ENCODE peak calls at places on chromosomes 6 and 20, in six cellular contexts. J is RPMI7951; N is activated CD4-positive, alpha-beta T cell treated with anti-CD3 and anti-CD28 coated beads, Interleukin-2, amount 50 U/mL, for 24 hours; B is globus pallidus; O is non-pigmented ciliary epithelial cell; V is nucleus accumbens. I is an unnamed sample.

GRCh38 chr6:165439928-165440554 is 130.6 kb upstream of the C6orf118 start:
- DNase-seq in J (peak; percentile 43), V (no peak), O (peak; percentile 28), B (peak; percentile 60), N (no peak), I (peak; percentile 33)

GRCh38 chr6:42123379-42124103 is 18.9 kb downstream of the C6orf132 start:
- DNase-seq in J (no peak), B (no peak), V (no peak), N (no peak), O (no peak), I (no peak)

GRCh38 chr6:30556714-30556963 is 350 bp upstream of the GNL1 start:
- DNase-seq in B (no peak), J (no peak), N (no peak), V (no peak), O (no peak), I (no peak)

GRCh38 chr20:8557711-8558110 is 425.6 kb downstream of the PLCB1 start:
- DNase-seq in N (no peak), J (no peak), V (no peak), O (peak; percentile 8), B (no peak), I (no peak)

GRCh38 chr6:158686791-158687381 is 37.0 kb downstream of the SYTL3 start:
- DNase-seq in O (no peak), J (no peak), N (no peak), V (no peak), B (no peak), I (no peak)

GRCh38 chr20:47318596-47319516 is 37.6 kb downstream of the ZMYND8 start:
- DNase-seq in O (no peak), B (peak; percentile 76), J (peak; percentile 80), V (peak; percentile 69), N (no peak), I (no peak)

GRCh38 chr20:62360854-62361798 is 6.0 kb downstream of the LAMA5 start:
- DNase-seq in N (no peak), V (no peak), J (no peak), B (no peak), O (no peak), I (no peak)

GRCh38 chr6:168318579-168319278 is 848 bp downstream of the DACT2 start:
- DNase-seq in O (no peak), N (no peak), B (no peak), V (no peak), J (no peak), I (no peak)

GRCh38 chr6:32842690-32843089 is 1.2 kb downstream of the PSMB8 start:
- DNase-seq in V (no peak), B (no peak), N (no peak), J (no peak), O (no peak), I (no peak)

GRCh38 chr6:29130644-29131043 is 22.8 kb downstream of the OR2J3 start:
- DNase-seq in N (no peak), J (no peak), B (no peak), V (no peak), O (no peak), I (no peak)

GRCh38 chr6:43276180-43277082 is 21.6 kb upstream of the SLC22A7 start:
- DNase-seq in N (no peak), O (no peak), V (no peak), J (no peak), B (no peak), I (no peak)

GRCh38 chr6:26305097-26305841 is 59.7 kb upstream of the BTN3A2 start:
- DNase-seq in V (peak; percentile 23), J (peak; percentile 62), N (no peak), O (no peak), B (peak; percentile 55), I (no peak)

GRCh38 chr20:35601021-35601973 is 14.3 kb upstream of the SPAG4 start:
- DNase-seq in V (peak; percentile 12), N (peak; percentile 56), O (no peak), J (peak; percentile 75), B (no peak), I (no peak)

GRCh38 chr6:157223021-157223430 is 100.3 kb downstream of the TMEM242 start:
- DNase-seq in B (no peak), O (no peak), J (no peak), V (no peak), N (no peak), I (no peak)

GRCh38 chr20:58150772-58151171 is 77.7 kb downstream of the ANKRD60 start:
- DNase-seq in N (no peak), O (no peak), V (no peak), J (no peak), B (no peak), I (no peak)

GRCh38 chr6:143673638-143674037 is 4.1 kb upstream of the PHACTR2 start:
- DNase-seq in O (no peak), N (no peak), V (no peak), B (no peak), J (peak; percentile 26), I (peak; percentile 87)